ENCODE peak calls at places on chromosomes 3 and 15, in nine cellular contexts. Q, Z, I, B, K, T, E, C and N are unnamed samples. For H3K27me3, the result is how much of the 10 kb centered on the place peaks cover.

GRCh38 chr15:99467338-99467720 is 98.5 kb upstream of the MEF2A start:
- DNase-seq in Q (no peak), Z (no peak), I (no peak), B (no peak), K (no peak), T (no peak), E (no peak), C (no peak), N (no peak)

GRCh38 chr3:34837848-34838741 is 801.2 kb upstream of the ARPP21 start:
- DNase-seq in Q (no peak), Z (no peak), I (no peak), B (no peak), K (no peak), T (no peak), E (no peak), C (no peak), N (no peak)

GRCh38 chr3:38139652-38140051 is 1.2 kb downstream of the MYD88 start:
- DNase-seq in Q (no peak), Z (peak), I (no peak), B (no peak), K (no peak), T (no peak), E (no peak), C (no peak), N (no peak)

GRCh38 chr15:83112233-83112958 is 5.0 kb downstream of the TM6SF1 start:
- DNase-seq in Q (no peak), Z (no peak), I (no peak), B (no peak), K (peak), T (no peak), E (no peak), C (no peak), N (no peak)

GRCh38 chr3:108718454-108718853 is 38.8 kb downstream of the RETNLB start:
- DNase-seq in Q (no peak), Z (no peak), I (no peak), B (no peak), K (no peak), T (no peak), E (no peak), C (no peak), N (no peak)

GRCh38 chr3:124202754-124203153 is 210.8 kb upstream of the ROPN1 start:
- DNase-seq in Q (no peak), Z (no peak), I (no peak), B (no peak), K (no peak), T (peak), E (peak), C (no peak), N (no peak)

GRCh38 chr15:40338041-40338657 is 2.6 kb downstream of the CCDC9B start:
- DNase-seq in Q (peak), Z (peak), I (peak), B (peak), K (peak), T (peak), E (peak), C (no peak), N (no peak)

GRCh38 chr15:98713585-98714001 is 65.3 kb downstream of the IGF1R start:
- DNase-seq in Q (no peak), Z (no peak), I (no peak), B (no peak), K (no peak), T (peak), E (no peak), C (no peak), N (peak)

GRCh38 chr15:40567111-40567510 is 2.0 kb upstream of the RPUSD2 start:
- DNase-seq in Q (no peak), Z (no peak), I (no peak), B (no peak), K (no peak), T (no peak), E (no peak), C (no peak), N (no peak)

GRCh38 chr15:40493089-40493840 is 22.5 kb downstream of the CHST14 start:
- DNase-seq in Q (no peak), Z (no peak), I (peak), B (no peak), K (no peak), T (peak), E (no peak), C (no peak), N (peak)

GRCh38 chr3:177388209-177388608 is 190.9 kb upstream of the TBL1XR1 start:
- DNase-seq in Q (no peak), Z (no peak), I (no peak), B (no peak), K (no peak), T (no peak), E (no peak), C (no peak), N (no peak)

GRCh38 chr15:28960979-28961378 is 75.2 kb downstream of the APBA2 start:
- DNase-seq in Q (no peak), Z (no peak), I (no peak), B (no peak), K (peak), T (peak), E (no peak), C (peak), N (peak)

GRCh38 chr3:121592856-121593702 is at the start of gene FBXO40:
- DNase-seq in Q (no peak), Z (no peak), I (no peak), B (no peak), K (no peak), T (no peak), E (no peak), C (no peak), N (peak)

GRCh38 chr15:66709884-66710283 is 7.8 kb downstream of the SMAD6 start:
- DNase-seq in Q (no peak), Z (no peak), I (no peak), B (no peak), K (no peak), T (no peak), E (no peak), C (no peak), N (no peak)

GRCh38 chr3:159765025-159765859 is 223.4 kb upstream of the IL12A start:
- DNase-seq in Q (peak), Z (peak), I (no peak), B (peak), K (peak), T (peak), E (peak), C (no peak), N (peak)

GRCh38 chr15:95032181-95032580 is 800.8 kb downstream of the MCTP2 start:
- DNase-seq in Q (no peak), Z (no peak), I (no peak), B (no peak), K (peak), T (no peak), E (no peak), C (no peak), N (no peak)

GRCh38 chr3:73291541-73291940 is 230.1 kb downstream of the EBLN2 start:
- DNase-seq in Q (no peak), Z (no peak), I (no peak), B (no peak), K (no peak), T (no peak), E (no peak), C (no peak), N (no peak)

GRCh38 chr15:57537072-57537471 is 54.6 kb upstream of the MYZAP start:
- DNase-seq in Q (no peak), Z (no peak), I (no peak), B (peak), K (peak), T (peak), E (peak), C (no peak), N (no peak)

GRCh38 chr3:159273608-159274007 is 471.8 kb downstream of the MFSD1 start:
- DNase-seq in Q (no peak), Z (no peak), I (no peak), B (peak), K (peak), T (peak), E (no peak), C (no peak), N (peak)

GRCh38 chr15:20349774-20350498 is 191.7 kb downstream of the GOLGA6L6 start:
- DNase-seq in Q (no peak), Z (peak), I (peak), B (no peak), K (no peak), T (no peak), E (no peak), C (no peak), N (no peak)

GRCh38 chr15:62124176-62124952 is 40.7 kb downstream of the C2CD4B start:
- DNase-seq in Q (no peak), Z (no peak), I (no peak), B (no peak), K (peak), T (no peak), E (no peak), C (peak), N (no peak)

GRCh38 chr3:142210144-142210543 is 15.2 kb downstream of the GK5 start:
- DNase-seq in Q (no peak), Z (no peak), I (no peak), B (no peak), K (no peak), T (peak), E (peak), C (no peak), N (no peak)

GRCh38 chr15:85607141-85607806 is 187.5 kb downstream of the KLHL25 start:
- DNase-seq in Q (no peak), Z (no peak), I (no peak), B (no peak), K (peak), T (peak), E (no peak), C (no peak), N (no peak)

GRCh38 chr3:58861551-58861950 is 188.3 kb downstream of the CFAP20DC start:
- DNase-seq in Q (no peak), Z (no peak), I (no peak), B (no peak), K (no peak), T (no peak), E (no peak), C (no peak), N (no peak)

GRCh38 chr15:73318463-73319351 is 50.1 kb downstream of the HCN4 start:
- DNase-seq in Q (no peak), Z (peak), I (no peak), B (peak), K (no peak), T (peak), E (no peak), C (no peak), N (no peak)

GRCh38 chr3:118942651-118943050 is 92.0 kb downstream of the IGSF11 start:
- DNase-seq in Q (no peak), Z (no peak), I (no peak), B (no peak), K (no peak), T (no peak), E (no peak), C (no peak), N (no peak)

GRCh38 chr15:52787549-52788098 is 2.5 kb downstream of the ONECUT1 start:
- DNase-seq in Q (no peak), Z (no peak), I (no peak), B (no peak), K (no peak), T (no peak), E (no peak), C (no peak), N (no peak)

GRCh38 chr3:177111541-177111949 is 85.7 kb downstream of the TBL1XR1 start:
- DNase-seq in Q (no peak), Z (no peak), I (no peak), B (no peak), K (no peak), T (no peak), E (no peak), C (no peak), N (no peak)

GRCh38 chr3:148861277-148861869 is 3.7 kb upstream of the CPA3 start:
- DNase-seq in Q (no peak), Z (no peak), I (no peak), B (peak), K (peak), T (peak), E (no peak), C (no peak), N (peak)

GRCh38 chr15:49288411-49288810 is 118.4 kb downstream of the GALK2 start:
- DNase-seq in Q (no peak), Z (no peak), I (no peak), B (no peak), K (no peak), T (peak), E (no peak), C (no peak), N (no peak)

GRCh38 chr3:143124683-143125520 is 5.3 kb downstream of the CHST2 start:
- DNase-seq in Q (no peak), Z (no peak), I (no peak), B (no peak), K (no peak), T (no peak), E (no peak), C (no peak), N (no peak)

GRCh38 chr3:112640333-112640863 is 545 bp downstream of the CCDC80 start:
- DNase-seq in Q (peak), Z (no peak), I (no peak), B (no peak), K (peak), T (peak), E (no peak), C (no peak), N (peak)

GRCh38 chr3:106765342-106765741 is 611.9 kb upstream of the CCDC54 start:
- DNase-seq in Q (no peak), Z (no peak), I (no peak), B (no peak), K (peak), T (peak), E (no peak), C (no peak), N (peak)
- H3K27ac ChIP-seq in Q (no peak), Z (no peak), I (no peak), B (no peak), K (no peak), T (peak), E (no peak), C (no peak), N (no peak)

DNA sequence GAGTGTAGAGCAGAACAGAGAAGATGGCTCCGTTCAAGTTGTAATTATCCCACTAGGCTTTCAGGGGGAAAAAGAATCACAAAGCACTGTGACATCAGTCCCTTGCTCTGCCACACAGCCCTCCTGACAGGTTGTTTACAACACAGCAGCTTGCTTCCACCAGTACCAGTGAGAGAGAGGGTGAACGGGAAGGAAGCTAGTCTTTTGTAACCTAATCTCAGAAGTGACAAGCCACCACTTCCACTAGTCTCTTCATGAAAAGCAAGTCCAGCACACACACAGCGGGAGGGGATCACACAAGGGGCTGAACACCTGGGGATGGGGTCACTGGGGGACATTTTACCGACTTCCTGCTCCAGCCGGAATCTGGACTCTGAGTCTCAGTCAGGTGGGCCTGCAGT is 86.3 kb downstream of the FAM81A start:
- DNase-seq in Q (no peak), Z (no peak), I (no peak), B (no peak), K (no peak), T (no peak), E (no peak), C (peak), N (no peak)
- H3K27me3 ChIP-seq in Q (under half), Z (under half), I (under half), B (under half), K (under half), T (under half), E (under half), C (under half), N (under half)

DNA sequence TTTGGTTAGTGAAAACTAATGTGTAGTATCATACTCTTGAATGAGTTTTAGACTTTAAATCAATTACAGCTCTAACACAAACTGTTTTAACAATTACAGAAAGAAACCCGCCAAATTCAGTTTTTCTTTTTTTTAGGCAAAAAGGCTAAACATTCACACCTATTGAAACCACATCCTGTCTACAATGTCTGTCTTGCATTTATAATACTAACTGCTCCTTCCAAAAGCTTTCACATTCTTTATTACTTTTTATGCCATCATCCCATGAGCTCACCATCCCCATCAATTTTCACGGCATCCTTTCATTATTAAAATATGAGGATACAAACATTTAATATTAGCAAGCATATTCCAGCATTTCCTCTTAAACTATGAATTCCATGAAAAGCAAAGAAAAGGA is 593.3 kb downstream of the FOXP1 start:
- DNase-seq in Q (no peak), Z (no peak), I (no peak), B (no peak), K (no peak), T (no peak), E (no peak), C (no peak), N (no peak)
- H3K27ac ChIP-seq in Q (no peak), Z (no peak), I (no peak), B (no peak), K (peak), T (peak), E (no peak), C (peak), N (no peak)

GRCh38 chr3:22951910-22952309 is 251.2 kb upstream of the UBE2E2 start:
- DNase-seq in Q (peak), Z (no peak), I (no peak), B (peak), K (no peak), T (no peak), E (no peak), C (no peak), N (no peak)
- H3K27me3 ChIP-seq in Q (under half), Z (under half), I (under half), B (under half), K (under half), T (under half), E (under half), C (under half), N (under half)

GRCh38 chr15:51053571-51053970 is 41.1 kb downstream of the TNFAIP8L3 start:
- DNase-seq in Q (no peak), Z (no peak), I (no peak), B (no peak), K (no peak), T (no peak), E (no peak), C (peak), N (no peak)

GRCh38 chr15:51048308-51048707 is 46.4 kb downstream of the TNFAIP8L3 start:
- DNase-seq in Q (no peak), Z (no peak), I (no peak), B (no peak), K (no peak), T (no peak), E (no peak), C (peak), N (no peak)

GRCh38 chr15:51046799-51047449 is 47.8 kb downstream of the TNFAIP8L3 start:
- DNase-seq in Q (peak), Z (no peak), I (no peak), B (no peak), K (peak), T (peak), E (no peak), C (peak), N (no peak)

GRCh38 chr15:51054535-51054934 is 40.2 kb downstream of the TNFAIP8L3 start:
- DNase-seq in Q (no peak), Z (no peak), I (no peak), B (no peak), K (no peak), T (no peak), E (no peak), C (no peak), N (no peak)

DNA sequence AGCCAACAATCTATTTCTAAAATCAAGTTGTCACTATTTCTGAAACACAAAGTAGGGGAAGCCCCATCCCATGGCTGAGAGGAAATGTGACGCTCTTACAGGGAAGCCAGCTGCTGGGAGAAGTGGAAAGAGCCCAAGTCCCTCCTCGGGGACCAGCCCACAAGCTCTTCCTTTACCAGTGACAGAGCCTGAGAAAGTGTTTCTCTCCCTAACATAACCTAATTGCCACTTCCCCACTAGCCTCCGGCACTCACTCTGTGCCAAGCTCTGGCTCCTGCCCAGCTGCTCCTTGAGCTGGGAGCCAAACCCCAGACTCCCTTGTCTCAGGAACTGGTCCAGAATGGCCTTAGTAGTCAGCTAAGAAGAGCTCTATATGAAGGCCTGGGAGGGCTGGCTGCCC is 42.9 kb downstream of the TNFAIP8L3 start:
- DNase-seq in Q (peak), Z (peak), I (no peak), B (no peak), K (no peak), T (peak), E (no peak), C (peak), N (no peak)
- H3K27ac ChIP-seq in Q (no peak), Z (no peak), I (no peak), B (no peak), K (no peak), T (no peak), E (no peak), C (no peak), N (no peak)